ENCODE peak calls at places on chromosome 12, in five cellular contexts. One of them, this sample, is unnamed.

GRCh38 chr12:1353451-1353850 is 240.9 kb downstream of the FBXL14 start:
- DNase-seq in thyroid gland: no peak
- DNase-seq in colonic mucosa: no peak
- DNase-seq in spleen: no peak
- DNase-seq in tibial artery: no peak
- DNase-seq in this sample: no peak

GRCh38 chr12:108804361-108804949 is 52.9 kb downstream of the SSH1 start:
- DNase-seq in thyroid gland: no peak
- DNase-seq in colonic mucosa: peak
- DNase-seq in spleen: peak
- DNase-seq in tibial artery: peak
- DNase-seq in this sample: peak

GRCh38 chr12:13046914-13047472 is 2.8 kb downstream of the FAM234B start:
- DNase-seq in thyroid gland: no peak
- DNase-seq in colonic mucosa: no peak
- DNase-seq in spleen: no peak
- DNase-seq in tibial artery: no peak
- DNase-seq in this sample: no peak

GRCh38 chr12:68109444-68110217 is 49.9 kb downstream of the IFNG start:
- DNase-seq in thyroid gland: no peak
- DNase-seq in colonic mucosa: no peak
- DNase-seq in spleen: no peak
- DNase-seq in tibial artery: no peak
- DNase-seq in this sample: no peak

GRCh38 chr12:116186482-116187157 is 90.9 kb downstream of the MED13L start:
- DNase-seq in thyroid gland: no peak
- DNase-seq in colonic mucosa: no peak
- DNase-seq in spleen: no peak
- DNase-seq in tibial artery: no peak
- DNase-seq in this sample: peak

GRCh38 chr12:109581856-109582255 is 8.3 kb downstream of the MVK start:
- DNase-seq in thyroid gland: peak
- DNase-seq in colonic mucosa: no peak
- DNase-seq in spleen: no peak
- DNase-seq in tibial artery: no peak
- DNase-seq in this sample: peak

GRCh38 chr12:117836999-117837736 is 131.6 kb downstream of the KSR2 start:
- DNase-seq in thyroid gland: peak
- DNase-seq in colonic mucosa: peak
- DNase-seq in spleen: peak
- DNase-seq in tibial artery: peak
- DNase-seq in this sample: peak

GRCh38 chr12:89700191-89700810 is 8.3 kb downstream of the ATP2B1 start:
- DNase-seq in thyroid gland: no peak
- DNase-seq in colonic mucosa: no peak
- DNase-seq in spleen: no peak
- DNase-seq in tibial artery: no peak
- DNase-seq in this sample: no peak

GRCh38 chr12:124655317-124656213 is 88.2 kb upstream of the NCOR2 start:
- DNase-seq in thyroid gland: peak
- DNase-seq in colonic mucosa: peak
- DNase-seq in spleen: no peak
- DNase-seq in tibial artery: peak
- DNase-seq in this sample: peak

GRCh38 chr12:24661657-24662096 is 287.2 kb downstream of the BCAT1 start:
- DNase-seq in thyroid gland: peak
- DNase-seq in colonic mucosa: no peak
- DNase-seq in spleen: no peak
- DNase-seq in tibial artery: peak
- DNase-seq in this sample: peak

GRCh38 chr12:17971850-17972249 is 118.1 kb downstream of the RERGL start:
- DNase-seq in thyroid gland: no peak
- DNase-seq in colonic mucosa: no peak
- DNase-seq in spleen: no peak
- DNase-seq in tibial artery: no peak
- DNase-seq in this sample: no peak

GRCh38 chr12:71661977-71662522 is 1.6 kb downstream of the ZFC3H1 start:
- DNase-seq in thyroid gland: no peak
- DNase-seq in colonic mucosa: no peak
- DNase-seq in spleen: no peak
- DNase-seq in tibial artery: no peak
- DNase-seq in this sample: peak

GRCh38 chr12:66189476-66189823 is 436 bp downstream of the IRAK3 start:
- DNase-seq in thyroid gland: no peak
- DNase-seq in colonic mucosa: no peak
- DNase-seq in spleen: no peak
- DNase-seq in tibial artery: peak
- DNase-seq in this sample: peak

GRCh38 chr12:12883369-12884001 is 7.9 kb upstream of the GPRC5A start:
- DNase-seq in thyroid gland: no peak
- DNase-seq in colonic mucosa: peak
- DNase-seq in spleen: no peak
- DNase-seq in tibial artery: no peak
- DNase-seq in this sample: peak

GRCh38 chr12:32467959-32468863 is 68.9 kb downstream of the FGD4 start:
- DNase-seq in thyroid gland: peak
- DNase-seq in colonic mucosa: no peak
- DNase-seq in spleen: no peak
- DNase-seq in tibial artery: no peak
- DNase-seq in this sample: no peak

GRCh38 chr12:34595749-34596733 is 573.7 kb downstream of the ALG10 start:
- DNase-seq in thyroid gland: no peak
- DNase-seq in colonic mucosa: no peak
- DNase-seq in spleen: peak
- DNase-seq in tibial artery: peak
- DNase-seq in this sample: no peak

DNA sequence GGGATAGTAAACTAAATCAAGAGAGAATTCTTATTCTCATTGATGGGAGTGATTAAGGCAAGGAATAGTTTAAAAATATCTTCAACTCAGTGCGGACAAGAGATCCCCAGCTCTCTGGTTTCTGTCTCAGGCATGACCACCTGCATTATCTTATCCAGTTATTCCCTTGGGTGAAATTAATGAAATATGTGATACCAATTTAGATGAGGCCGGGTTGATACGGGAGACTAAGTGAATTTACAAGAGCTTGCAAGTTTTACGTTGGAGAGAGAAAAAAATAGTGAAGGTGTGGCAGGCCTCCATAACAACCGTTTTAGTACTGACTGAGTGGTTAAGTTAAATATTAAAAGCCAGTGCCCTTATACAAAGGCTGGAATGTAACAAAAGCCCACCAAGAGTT is 61.1 kb upstream of the PLBD1 start:
- DNase-seq in thyroid gland: no peak
- DNase-seq in colonic mucosa: no peak
- DNase-seq in spleen: no peak
- DNase-seq in tibial artery: no peak
- DNase-seq in this sample: no peak
- H3K4me3 ChIP-seq in thyroid gland: no peak
- H3K4me3 ChIP-seq in colonic mucosa: no peak
- H3K4me3 ChIP-seq in spleen: no peak
- H3K4me3 ChIP-seq in tibial artery: no peak
- H3K4me3 ChIP-seq in this sample: no peak

GRCh38 chr12:104699489-104700194 is 242.9 kb downstream of the CHST11 start:
- DNase-seq in thyroid gland: no peak
- DNase-seq in colonic mucosa: no peak
- DNase-seq in spleen: no peak
- DNase-seq in tibial artery: peak
- DNase-seq in this sample: peak
- TF ChIP-seq CTCF in thyroid gland: no peak
- TF ChIP-seq CTCF in colonic mucosa: no peak
- TF ChIP-seq CTCF in spleen: no peak
- TF ChIP-seq CTCF in tibial artery: no peak
- TF ChIP-seq CTCF in this sample: no peak

GRCh38 chr12:50057000-50057841 is at the start of gene ASIC1:
- DNase-seq in thyroid gland: peak
- DNase-seq in colonic mucosa: peak
- DNase-seq in spleen: no peak
- DNase-seq in tibial artery: peak
- DNase-seq in this sample: peak
- H3K4me3 ChIP-seq in thyroid gland: peak
- H3K4me3 ChIP-seq in colonic mucosa: peak
- H3K4me3 ChIP-seq in spleen: peak
- H3K4me3 ChIP-seq in tibial artery: peak
- H3K4me3 ChIP-seq in this sample: peak

GRCh38 chr12:86917121-86917520 is 660.9 kb upstream of the MGAT4C start:
- DNase-seq in thyroid gland: no peak
- DNase-seq in colonic mucosa: no peak
- DNase-seq in spleen: no peak
- DNase-seq in tibial artery: no peak
- DNase-seq in this sample: no peak

DNA sequence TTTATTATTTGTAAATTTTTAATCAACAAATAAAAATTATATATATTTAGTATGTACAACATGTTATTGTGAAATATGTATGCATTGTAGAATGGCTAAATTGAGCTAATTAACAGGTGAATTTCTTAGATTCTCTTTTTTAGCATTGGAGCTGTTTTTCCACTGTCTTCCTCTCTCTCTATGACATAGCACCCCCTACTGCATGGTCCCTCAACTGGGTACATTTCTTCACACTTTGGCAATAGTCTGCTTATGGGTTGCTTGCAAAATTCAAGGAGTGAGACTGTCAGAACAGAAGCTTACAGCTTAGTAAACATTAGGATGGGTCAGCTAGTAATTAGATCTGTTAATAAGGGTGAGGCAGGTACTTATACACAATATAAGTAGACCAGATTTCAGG is 658.5 kb upstream of the MGAT4C start:
- DNase-seq in thyroid gland: no peak
- DNase-seq in colonic mucosa: no peak
- DNase-seq in spleen: no peak
- DNase-seq in tibial artery: no peak
- DNase-seq in this sample: no peak
- TF ChIP-seq CTCF in thyroid gland: peak
- TF ChIP-seq CTCF in colonic mucosa: no peak
- TF ChIP-seq CTCF in spleen: no peak
- TF ChIP-seq CTCF in tibial artery: peak
- TF ChIP-seq CTCF in this sample: peak